ENCODE peak calls at places on chromosomes 2 and 18, in seven cellular contexts. One of them, this sample, is unnamed.
A peak's percentile ranks its signal among the peaks of the same experiment; 100 is the strongest.

GRCh38 chr2:141703506-141703905 is 427.3 kb downstream of the LRP1B start:
- DNase-seq in posterior cingulate gyrus: no peak
- DNase-seq in choroid plexus epithelial cell: no peak
- DNase-seq in caudate nucleus: no peak
- DNase-seq in stimulated activated CD8-positive, alpha-beta memory T cell treated with anti-CD3 and anti-CD28 coated beads, Interleukin-15, amount 100 ng/mL, for 24 hours: no peak
- DNase-seq in glutamatergic neuron: no peak
- DNase-seq in lower lobe of right lung: no peak
- DNase-seq in this sample: no peak

GRCh38 chr2:38509322-38509946 is 93.3 kb downstream of the HNRNPLL start:
- DNase-seq in posterior cingulate gyrus: no peak
- DNase-seq in choroid plexus epithelial cell: peak; percentile 69
- DNase-seq in caudate nucleus: no peak
- DNase-seq in stimulated activated CD8-positive, alpha-beta memory T cell treated with anti-CD3 and anti-CD28 coated beads, Interleukin-15, amount 100 ng/mL, for 24 hours: no peak
- DNase-seq in glutamatergic neuron: no peak
- DNase-seq in lower lobe of right lung: no peak
- DNase-seq in this sample: no peak

GRCh38 chr2:233915133-233915532 is 2.0 kb upstream of the TRPM8 start:
- DNase-seq in posterior cingulate gyrus: no peak
- DNase-seq in choroid plexus epithelial cell: peak; percentile 15
- DNase-seq in caudate nucleus: no peak
- DNase-seq in stimulated activated CD8-positive, alpha-beta memory T cell treated with anti-CD3 and anti-CD28 coated beads, Interleukin-15, amount 100 ng/mL, for 24 hours: no peak
- DNase-seq in glutamatergic neuron: no peak
- DNase-seq in lower lobe of right lung: no peak
- DNase-seq in this sample: no peak

GRCh38 chr2:75994759-75995158 is 284.0 kb upstream of the GCFC2 start:
- DNase-seq in posterior cingulate gyrus: no peak
- DNase-seq in choroid plexus epithelial cell: no peak
- DNase-seq in caudate nucleus: no peak
- DNase-seq in stimulated activated CD8-positive, alpha-beta memory T cell treated with anti-CD3 and anti-CD28 coated beads, Interleukin-15, amount 100 ng/mL, for 24 hours: no peak
- DNase-seq in glutamatergic neuron: no peak
- DNase-seq in lower lobe of right lung: no peak
- DNase-seq in this sample: no peak

GRCh38 chr2:5022056-5022455 is 670.1 kb upstream of the SOX11 start:
- DNase-seq in posterior cingulate gyrus: no peak
- DNase-seq in choroid plexus epithelial cell: no peak
- DNase-seq in caudate nucleus: no peak
- DNase-seq in stimulated activated CD8-positive, alpha-beta memory T cell treated with anti-CD3 and anti-CD28 coated beads, Interleukin-15, amount 100 ng/mL, for 24 hours: no peak
- DNase-seq in glutamatergic neuron: no peak
- DNase-seq in lower lobe of right lung: no peak
- DNase-seq in this sample: no peak

GRCh38 chr18:24930974-24931373 is 421.0 kb downstream of the ZNF521 start:
- DNase-seq in posterior cingulate gyrus: no peak
- DNase-seq in choroid plexus epithelial cell: no peak
- DNase-seq in caudate nucleus: no peak
- DNase-seq in stimulated activated CD8-positive, alpha-beta memory T cell treated with anti-CD3 and anti-CD28 coated beads, Interleukin-15, amount 100 ng/mL, for 24 hours: no peak
- DNase-seq in glutamatergic neuron: no peak
- DNase-seq in lower lobe of right lung: no peak
- DNase-seq in this sample: peak; percentile 3

GRCh38 chr2:181876614-181877063 is 14.9 kb upstream of the ITPRID2 start:
- DNase-seq in posterior cingulate gyrus: no peak
- DNase-seq in choroid plexus epithelial cell: peak; percentile 58
- DNase-seq in caudate nucleus: no peak
- DNase-seq in stimulated activated CD8-positive, alpha-beta memory T cell treated with anti-CD3 and anti-CD28 coated beads, Interleukin-15, amount 100 ng/mL, for 24 hours: no peak
- DNase-seq in glutamatergic neuron: no peak
- DNase-seq in lower lobe of right lung: no peak
- DNase-seq in this sample: no peak

GRCh38 chr18:15198116-15198389 is 450.1 kb downstream of the ANKRD30B start:
- DNase-seq in posterior cingulate gyrus: no peak
- DNase-seq in choroid plexus epithelial cell: no peak
- DNase-seq in caudate nucleus: no peak
- DNase-seq in stimulated activated CD8-positive, alpha-beta memory T cell treated with anti-CD3 and anti-CD28 coated beads, Interleukin-15, amount 100 ng/mL, for 24 hours: no peak
- DNase-seq in glutamatergic neuron: no peak
- DNase-seq in lower lobe of right lung: no peak
- DNase-seq in this sample: no peak

GRCh38 chr2:18719978-18720775 is 130.8 kb upstream of the NT5C1B start:
- DNase-seq in posterior cingulate gyrus: no peak
- DNase-seq in choroid plexus epithelial cell: peak; percentile 67
- DNase-seq in caudate nucleus: no peak
- DNase-seq in stimulated activated CD8-positive, alpha-beta memory T cell treated with anti-CD3 and anti-CD28 coated beads, Interleukin-15, amount 100 ng/mL, for 24 hours: no peak
- DNase-seq in glutamatergic neuron: no peak
- DNase-seq in lower lobe of right lung: no peak
- DNase-seq in this sample: no peak

GRCh38 chr18:47749195-47749973 is 181.1 kb downstream of the SMAD2 start:
- DNase-seq in posterior cingulate gyrus: peak; percentile 78
- DNase-seq in choroid plexus epithelial cell: peak; percentile 70
- DNase-seq in caudate nucleus: peak; percentile 47
- DNase-seq in stimulated activated CD8-positive, alpha-beta memory T cell treated with anti-CD3 and anti-CD28 coated beads, Interleukin-15, amount 100 ng/mL, for 24 hours: peak; percentile 83
- DNase-seq in glutamatergic neuron: peak; percentile 89
- DNase-seq in lower lobe of right lung: peak; percentile 88
- DNase-seq in this sample: peak; percentile 86

This sample was measured in pancreas.